ENCODE peak calls at places on chromosomes 7 and 10, in ten cellular contexts. O is sigmoid colon, M is HCT116, L is breast epithelium, T is HepG2, F is GM12891, P is endothelial cell of umbilical vein, D is transverse colon, I is suprapubic skin, X is spleen. Q is an unnamed sample.

GRCh38 chr7:113087278-113087998 is 811 bp upstream of the GPR85 start:
- DNase-seq in M (no peak), T (peak; percentile 1), I (no peak), P (peak; percentile 81), O (no peak), D (no peak), F (no peak), L (no peak), X (no peak), Q (no peak)

GRCh38 chr7:130781346-130781745 is 47.3 kb upstream of the KLF14 start:
- DNase-seq in F (no peak), I (no peak), X (no peak), P (no peak), T (no peak), D (no peak), L (no peak), M (no peak), O (no peak), Q (no peak)

GRCh38 chr10:36026081-36026480 is 384.0 kb upstream of the FZD8 start:
- DNase-seq in P (no peak), O (no peak), M (no peak), X (no peak), L (no peak), D (no peak), T (no peak), I (no peak), F (no peak), Q (no peak)

GRCh38 chr7:158018971-158019645 is 568.5 kb downstream of the PTPRN2 start:
- DNase-seq in I (peak; percentile 64), L (no peak), F (no peak), T (no peak), X (peak; percentile 61), P (no peak), M (no peak), D (no peak), O (no peak), Q (no peak)

GRCh38 chr7:44195901-44196300 is 4.9 kb upstream of the YKT6 start:
- DNase-seq in T (no peak), P (no peak), D (no peak), L (no peak), F (no peak), X (no peak), I (peak; percentile 12), O (peak; percentile 17), M (no peak), Q (no peak)

GRCh38 chr7:50207251-50207564 is 97.3 kb upstream of the IKZF1 start:
- DNase-seq in L (no peak), D (no peak), M (no peak), P (no peak), I (no peak), F (no peak), T (no peak), X (peak; percentile 78), O (no peak), Q (no peak)

GRCh38 chr10:86363184-86363832 is 3.3 kb downstream of the GRID1 start:
- DNase-seq in L (no peak), O (peak; percentile 62), P (no peak), T (no peak), D (no peak), I (peak; percentile 63), F (peak; percentile 50), X (peak; percentile 75), M (no peak), Q (no peak)

GRCh38 chr10:17335065-17335464 is 107.0 kb downstream of the VIM start:
- DNase-seq in L (no peak), F (no peak), D (no peak), T (no peak), X (no peak), I (no peak), P (no peak), O (no peak), M (no peak), Q (no peak)

GRCh38 chr7:8781166-8781565 is 347.8 kb downstream of the NXPH1 start:
- DNase-seq in F (no peak), D (no peak), T (no peak), O (no peak), P (no peak), L (no peak), X (no peak), I (no peak), M (no peak), Q (no peak)

GRCh38 chr7:90804370-90804769 is 208.2 kb downstream of the CDK14 start:
- DNase-seq in M (no peak), I (no peak), F (no peak), T (no peak), O (no peak), D (no peak), P (peak; percentile 82), L (no peak), X (no peak), Q (no peak)

GRCh38 chr10:80290474-80291220 is 1.2 kb upstream of the MAT1A start:
- DNase-seq in L (no peak), X (no peak), T (peak; percentile 88), I (no peak), F (no peak), M (no peak), O (no peak), D (no peak), P (no peak), Q (no peak)

GRCh38 chr7:73899731-73900142 is 38.8 kb downstream of the TMEM270 start:
- DNase-seq in T (no peak), F (no peak), X (no peak), I (peak; percentile 95), D (peak; percentile 39), P (peak; percentile 16), M (no peak), L (no peak), O (peak; percentile 89), Q (no peak)

GRCh38 chr7:81111781-81112540 is 193.1 kb upstream of the SEMA3C start:
- DNase-seq in T (no peak), P (peak; percentile 51), L (no peak), X (no peak), F (no peak), D (no peak), O (peak; percentile 71), M (no peak), I (no peak), Q (no peak)

GRCh38 chr10:112246-112645 is 23.0 kb upstream of the ZMYND11 start:
- DNase-seq in M (no peak), X (no peak), F (no peak), P (no peak), I (no peak), L (no peak), O (no peak), D (no peak), T (no peak), Q (no peak)

DNA sequence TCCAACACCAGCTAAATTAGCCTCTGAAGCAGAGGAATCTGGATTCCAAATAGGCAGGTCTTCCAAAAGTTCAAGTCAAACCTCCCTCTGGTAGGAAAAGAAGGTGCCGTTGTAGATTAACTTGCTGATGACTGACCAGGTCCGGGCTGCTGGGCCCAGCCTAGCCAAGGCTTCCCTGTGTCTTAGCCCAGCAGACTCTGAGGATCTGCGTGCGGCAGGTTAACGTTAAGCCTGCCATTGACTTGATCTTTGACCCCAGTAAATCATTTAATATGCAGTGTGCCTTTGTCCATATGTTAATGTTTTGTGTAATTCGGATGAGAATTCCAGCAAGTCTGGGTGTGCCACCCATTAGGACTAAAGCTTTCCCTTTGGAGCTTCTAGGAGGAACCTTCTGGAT is 30.9 kb upstream of the FBXW4 start:
- DNase-seq in P (no peak), D (peak; percentile 45), I (no peak), F (no peak), M (no peak), X (no peak), T (no peak), O (no peak), L (no peak), Q (no peak)
- TF ChIP-seq POLR2A in P (no peak), D (no peak), I (no peak), F (no peak), M (no peak), X (no peak), T (no peak), O (no peak), L (no peak), Q (no peak)

GRCh38 chr10:95176101-95176500 is 17.9 kb upstream of the ACSM6 start:
- DNase-seq in I (no peak), L (no peak), P (no peak), T (no peak), O (no peak), M (no peak), D (no peak), F (no peak), X (peak; percentile 25), Q (no peak)

GRCh38 chr10:95181731-95182130 is 12.3 kb upstream of the ACSM6 start:
- DNase-seq in M (no peak), F (no peak), L (no peak), I (no peak), D (no peak), P (peak; percentile 81), T (peak; percentile 17), X (no peak), O (no peak), Q (no peak)

GRCh38 chr10:95178797-95179196 is 15.2 kb upstream of the ACSM6 start:
- DNase-seq in T (peak; percentile 79), I (no peak), X (no peak), P (no peak), O (no peak), F (no peak), M (no peak), D (no peak), L (no peak), Q (no peak)

GRCh38 chr10:95177429-95177828 is 16.6 kb upstream of the ACSM6 start:
- DNase-seq in O (no peak), D (no peak), P (no peak), L (no peak), T (peak; percentile 13), X (no peak), F (no peak), M (no peak), I (no peak), Q (no peak)

DNA sequence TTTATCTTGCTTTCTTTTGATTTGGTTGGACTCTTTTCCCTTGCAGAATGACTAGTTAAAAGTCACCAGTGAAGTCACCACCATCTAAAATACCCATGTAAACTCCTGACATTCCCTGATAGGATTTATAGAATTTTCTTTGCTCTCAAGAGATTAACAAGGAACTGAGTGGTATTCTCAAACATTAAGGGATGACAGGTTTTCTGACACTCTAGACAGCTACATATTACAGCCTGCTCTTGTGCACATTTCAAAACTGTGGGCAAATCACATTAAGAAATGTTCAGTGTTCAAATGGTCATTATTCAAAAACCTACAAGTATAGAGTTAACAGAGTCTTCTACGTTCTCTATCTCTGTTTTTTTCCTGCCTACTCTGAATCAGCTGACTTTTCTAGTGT is 15.8 kb upstream of the ACSM6 start:
- DNase-seq in P (no peak), F (no peak), O (no peak), M (no peak), T (peak; percentile 42), I (no peak), L (no peak), D (no peak), X (no peak), Q (no peak)
- TF ChIP-seq POLR2AphosphoS5 in P (no peak), F (no peak), O (no peak), M (no peak), T (no peak), I (no peak), L (no peak), D (no peak), X (no peak), Q (no peak)

GRCh38 chr10:44206127-44206818 is 178.6 kb downstream of the CXCL12 start:
- DNase-seq in X (peak; percentile 65), O (peak; percentile 55), D (no peak), I (no peak), P (no peak), L (no peak), F (no peak), M (no peak), T (no peak), Q (no peak)
- TF ChIP-seq POLR2A in X (no peak), O (no peak), D (no peak), I (no peak), P (no peak), L (no peak), F (no peak), M (no peak), T (no peak), Q (no peak)

GRCh38 chr7:151315038-151315655 is 26.5 kb upstream of the NUB1 start:
- DNase-seq in O (peak; percentile 84), F (peak; percentile 60), D (peak; percentile 72), L (peak; percentile 63), P (peak; percentile 48), X (no peak), I (peak; percentile 84), M (peak; percentile 54), T (peak; percentile 38), Q (peak; percentile 86)
- TF ChIP-seq POLR2AphosphoS5 in O (no peak), F (no peak), D (no peak), L (no peak), P (no peak), X (no peak), I (no peak), M (no peak), T (no peak), Q (no peak)